ENCODE peak calls at places on chromosomes 6 and 20, in six cellular contexts. One of them, this sample, is unnamed.

GRCh38 chr6:131210469-131210868 is 75.2 kb downstream of the AKAP7 start:
- DNase-seq in tibial artery: no peak
- DNase-seq in NCI-H2081: no peak
- DNase-seq in stimulated activated CD4-positive, alpha-beta T cell treated with anti-CD3 and anti-CD28 coated beads, Interleukin-1b, Interleukin-23, amount 100 ng/mL, for 24 hours: no peak
- DNase-seq in MCF 10A: no peak
- DNase-seq in AG08396: no peak
- DNase-seq in this sample: no peak

GRCh38 chr20:9996944-9997343 is 37.8 kb upstream of the ANKEF1 start:
- DNase-seq in tibial artery: no peak
- DNase-seq in AG08396: no peak
- DNase-seq in NCI-H2081: no peak
- DNase-seq in MCF 10A: no peak
- DNase-seq in stimulated activated CD4-positive, alpha-beta T cell treated with anti-CD3 and anti-CD28 coated beads, Interleukin-1b, Interleukin-23, amount 100 ng/mL, for 24 hours: no peak
- DNase-seq in this sample: no peak

GRCh38 chr6:16766043-16766521 is 4.8 kb upstream of the ATXN1 start:
- DNase-seq in AG08396: peak; percentile 56
- DNase-seq in NCI-H2081: no peak
- DNase-seq in MCF 10A: peak; percentile 65
- DNase-seq in stimulated activated CD4-positive, alpha-beta T cell treated with anti-CD3 and anti-CD28 coated beads, Interleukin-1b, Interleukin-23, amount 100 ng/mL, for 24 hours: no peak
- DNase-seq in tibial artery: no peak
- DNase-seq in this sample: no peak

GRCh38 chr20:39849664-39850063 is 839.4 kb downstream of the MAFB start:
- DNase-seq in AG08396: peak; percentile 83
- DNase-seq in tibial artery: peak; percentile 85
- DNase-seq in stimulated activated CD4-positive, alpha-beta T cell treated with anti-CD3 and anti-CD28 coated beads, Interleukin-1b, Interleukin-23, amount 100 ng/mL, for 24 hours: no peak
- DNase-seq in MCF 10A: peak; percentile 94
- DNase-seq in NCI-H2081: no peak
- DNase-seq in this sample: peak; percentile 74

GRCh38 chr6:74927299-74927698 is 278.6 kb downstream of the COL12A1 start:
- DNase-seq in tibial artery: no peak
- DNase-seq in AG08396: no peak
- DNase-seq in NCI-H2081: no peak
- DNase-seq in MCF 10A: no peak
- DNase-seq in stimulated activated CD4-positive, alpha-beta T cell treated with anti-CD3 and anti-CD28 coated beads, Interleukin-1b, Interleukin-23, amount 100 ng/mL, for 24 hours: no peak
- DNase-seq in this sample: no peak

GRCh38 chr6:34576286-34576955 is 20.3 kb upstream of the SPDEF start:
- DNase-seq in NCI-H2081: no peak
- DNase-seq in tibial artery: no peak
- DNase-seq in stimulated activated CD4-positive, alpha-beta T cell treated with anti-CD3 and anti-CD28 coated beads, Interleukin-1b, Interleukin-23, amount 100 ng/mL, for 24 hours: no peak
- DNase-seq in MCF 10A: peak; percentile 24
- DNase-seq in AG08396: no peak
- DNase-seq in this sample: no peak

GRCh38 chr6:3176562-3177355 is 19.4 kb upstream of the TUBB2A start:
- DNase-seq in AG08396: peak; percentile 88
- DNase-seq in MCF 10A: peak; percentile 84
- DNase-seq in tibial artery: no peak
- DNase-seq in stimulated activated CD4-positive, alpha-beta T cell treated with anti-CD3 and anti-CD28 coated beads, Interleukin-1b, Interleukin-23, amount 100 ng/mL, for 24 hours: no peak
- DNase-seq in NCI-H2081: no peak
- DNase-seq in this sample: peak; percentile 95

GRCh38 chr6:20692023-20692422 is 157.8 kb downstream of the CDKAL1 start:
- DNase-seq in tibial artery: no peak
- DNase-seq in stimulated activated CD4-positive, alpha-beta T cell treated with anti-CD3 and anti-CD28 coated beads, Interleukin-1b, Interleukin-23, amount 100 ng/mL, for 24 hours: no peak
- DNase-seq in MCF 10A: no peak
- DNase-seq in AG08396: no peak
- DNase-seq in NCI-H2081: no peak
- DNase-seq in this sample: no peak

GRCh38 chr6:26195924-26196845 is 109.0 kb downstream of the HFE start:
- DNase-seq in AG08396: no peak
- DNase-seq in MCF 10A: peak; percentile 54
- DNase-seq in tibial artery: no peak
- DNase-seq in stimulated activated CD4-positive, alpha-beta T cell treated with anti-CD3 and anti-CD28 coated beads, Interleukin-1b, Interleukin-23, amount 100 ng/mL, for 24 hours: no peak
- DNase-seq in NCI-H2081: peak; percentile 50
- DNase-seq in this sample: peak; percentile 68

GRCh38 chr6:34132486-34133185 is 13.3 kb downstream of the GRM4 start:
- DNase-seq in stimulated activated CD4-positive, alpha-beta T cell treated with anti-CD3 and anti-CD28 coated beads, Interleukin-1b, Interleukin-23, amount 100 ng/mL, for 24 hours: no peak
- DNase-seq in AG08396: peak; percentile 61
- DNase-seq in NCI-H2081: no peak
- DNase-seq in MCF 10A: peak; percentile 45
- DNase-seq in tibial artery: no peak
- DNase-seq in this sample: peak; percentile 90

GRCh38 chr6:14066782-14067406 is 50.7 kb upstream of the CD83 start:
- DNase-seq in stimulated activated CD4-positive, alpha-beta T cell treated with anti-CD3 and anti-CD28 coated beads, Interleukin-1b, Interleukin-23, amount 100 ng/mL, for 24 hours: no peak
- DNase-seq in NCI-H2081: peak; percentile 72
- DNase-seq in MCF 10A: peak; percentile 82
- DNase-seq in tibial artery: no peak
- DNase-seq in AG08396: peak; percentile 47
- DNase-seq in this sample: no peak

GRCh38 chr6:168216741-168217140 is 102.8 kb downstream of the DACT2 start:
- DNase-seq in tibial artery: no peak
- DNase-seq in NCI-H2081: no peak
- DNase-seq in stimulated activated CD4-positive, alpha-beta T cell treated with anti-CD3 and anti-CD28 coated beads, Interleukin-1b, Interleukin-23, amount 100 ng/mL, for 24 hours: no peak
- DNase-seq in AG08396: no peak
- DNase-seq in MCF 10A: no peak
- DNase-seq in this sample: no peak

GRCh38 chr6:31734247-31734702 is 2.1 kb downstream of the CLIC1 start:
- DNase-seq in stimulated activated CD4-positive, alpha-beta T cell treated with anti-CD3 and anti-CD28 coated beads, Interleukin-1b, Interleukin-23, amount 100 ng/mL, for 24 hours: no peak
- DNase-seq in NCI-H2081: no peak
- DNase-seq in tibial artery: no peak
- DNase-seq in AG08396: no peak
- DNase-seq in MCF 10A: no peak
- DNase-seq in this sample: no peak

GRCh38 chr20:59385461-59385860 is 85.0 kb downstream of the EDN3 start:
- DNase-seq in NCI-H2081: no peak
- DNase-seq in stimulated activated CD4-positive, alpha-beta T cell treated with anti-CD3 and anti-CD28 coated beads, Interleukin-1b, Interleukin-23, amount 100 ng/mL, for 24 hours: no peak
- DNase-seq in AG08396: no peak
- DNase-seq in tibial artery: no peak
- DNase-seq in MCF 10A: no peak
- DNase-seq in this sample: peak; percentile 69

This sample was measured in islet precursor cell.